ENCODE peak calls at places on chromosome 17, in seven cellular contexts. F, U, J, P, C, D and A are unnamed samples.

GRCh38 chr17:17710355-17710727 is 29.1 kb downstream of the RAI1 start:
- DNase-seq in F (no peak), U (no peak), J (no peak), P (no peak), C (no peak), D (no peak), A (no peak)

GRCh38 chr17:76000016-76000754 is 470 bp upstream of the CDK3 start:
- DNase-seq in F (no peak), U (peak), J (no peak), P (peak), C (peak), D (peak), A (peak)

GRCh38 chr17:60110586-60110985 is 31.9 kb upstream of the HEATR6 start:
- DNase-seq in F (no peak), U (no peak), J (no peak), P (no peak), C (no peak), D (no peak), A (no peak)

GRCh38 chr17:15404116-15404730 is 62.8 kb upstream of the TEKT3 start:
- DNase-seq in F (no peak), U (no peak), J (no peak), P (no peak), C (peak), D (peak), A (no peak)

GRCh38 chr17:82077617-82078358 is 12.2 kb upstream of the DUS1L start:
- DNase-seq in F (no peak), U (no peak), J (no peak), P (no peak), C (peak), D (no peak), A (no peak)

GRCh38 chr17:55444471-55445441 is 23.1 kb upstream of the MMD start:
- DNase-seq in F (no peak), U (no peak), J (no peak), P (no peak), C (peak), D (no peak), A (no peak)

GRCh38 chr17:8707232-8707590 is 37.4 kb downstream of the CCDC42 start:
- DNase-seq in F (no peak), U (no peak), J (no peak), P (no peak), C (no peak), D (no peak), A (no peak)

GRCh38 chr17:48011405-48012150 is 26.0 kb downstream of the COPZ2 start:
- DNase-seq in F (no peak), U (peak), J (no peak), P (no peak), C (no peak), D (peak), A (peak)

GRCh38 chr17:81902023-81902652 is at the start of gene NPB:
- DNase-seq in F (no peak), U (peak), J (no peak), P (no peak), C (no peak), D (peak), A (peak)

GRCh38 chr17:49260011-49260921 is 29.7 kb upstream of the PHOSPHO1 start:
- DNase-seq in F (peak), U (peak), J (no peak), P (peak), C (peak), D (peak), A (peak)

GRCh38 chr17:65366102-65366844 is 195.2 kb downstream of the AXIN2 start:
- DNase-seq in F (no peak), U (no peak), J (no peak), P (no peak), C (no peak), D (no peak), A (no peak)

GRCh38 chr17:67600408-67600807 is 117.3 kb upstream of the NOL11 start:
- DNase-seq in F (no peak), U (no peak), J (no peak), P (no peak), C (no peak), D (no peak), A (no peak)

GRCh38 chr17:60557805-60558204 is 31.8 kb upstream of the APPBP2 start:
- DNase-seq in F (no peak), U (no peak), J (no peak), P (no peak), C (no peak), D (no peak), A (no peak)

GRCh38 chr17:32940706-32941390 is 12.9 kb downstream of the TMEM98 start:
- DNase-seq in F (no peak), U (no peak), J (no peak), P (no peak), C (no peak), D (no peak), A (no peak)

GRCh38 chr17:78324391-78325075 is 35.3 kb downstream of the SOCS3 start:
- DNase-seq in F (no peak), U (no peak), J (peak), P (no peak), C (peak), D (no peak), A (no peak)

GRCh38 chr17:9324864-9325263 is 250.8 kb downstream of the STX8 start:
- DNase-seq in F (no peak), U (no peak), J (no peak), P (no peak), C (peak), D (no peak), A (no peak)

GRCh38 chr17:13135496-13135895 is 117.7 kb upstream of the ELAC2 start:
- DNase-seq in F (no peak), U (no peak), J (no peak), P (no peak), C (no peak), D (no peak), A (no peak)

GRCh38 chr17:16934133-16934795 is 37.7 kb downstream of the TNFRSF13B start:
- DNase-seq in F (peak), U (no peak), J (no peak), P (no peak), C (no peak), D (no peak), A (no peak)

GRCh38 chr17:17823433-17824118 is 13.2 kb downstream of the SREBF1 start:
- DNase-seq in F (peak), U (peak), J (no peak), P (peak), C (peak), D (peak), A (peak)

GRCh38 chr17:27455914-27456680 is at the start of gene KSR1:
- DNase-seq in F (peak), U (peak), J (peak), P (peak), C (peak), D (peak), A (peak)
- TF ChIP-seq CTCF in F (no peak), U (peak), J (peak), P (peak), C (peak), D (peak), A (no peak)

DNA sequence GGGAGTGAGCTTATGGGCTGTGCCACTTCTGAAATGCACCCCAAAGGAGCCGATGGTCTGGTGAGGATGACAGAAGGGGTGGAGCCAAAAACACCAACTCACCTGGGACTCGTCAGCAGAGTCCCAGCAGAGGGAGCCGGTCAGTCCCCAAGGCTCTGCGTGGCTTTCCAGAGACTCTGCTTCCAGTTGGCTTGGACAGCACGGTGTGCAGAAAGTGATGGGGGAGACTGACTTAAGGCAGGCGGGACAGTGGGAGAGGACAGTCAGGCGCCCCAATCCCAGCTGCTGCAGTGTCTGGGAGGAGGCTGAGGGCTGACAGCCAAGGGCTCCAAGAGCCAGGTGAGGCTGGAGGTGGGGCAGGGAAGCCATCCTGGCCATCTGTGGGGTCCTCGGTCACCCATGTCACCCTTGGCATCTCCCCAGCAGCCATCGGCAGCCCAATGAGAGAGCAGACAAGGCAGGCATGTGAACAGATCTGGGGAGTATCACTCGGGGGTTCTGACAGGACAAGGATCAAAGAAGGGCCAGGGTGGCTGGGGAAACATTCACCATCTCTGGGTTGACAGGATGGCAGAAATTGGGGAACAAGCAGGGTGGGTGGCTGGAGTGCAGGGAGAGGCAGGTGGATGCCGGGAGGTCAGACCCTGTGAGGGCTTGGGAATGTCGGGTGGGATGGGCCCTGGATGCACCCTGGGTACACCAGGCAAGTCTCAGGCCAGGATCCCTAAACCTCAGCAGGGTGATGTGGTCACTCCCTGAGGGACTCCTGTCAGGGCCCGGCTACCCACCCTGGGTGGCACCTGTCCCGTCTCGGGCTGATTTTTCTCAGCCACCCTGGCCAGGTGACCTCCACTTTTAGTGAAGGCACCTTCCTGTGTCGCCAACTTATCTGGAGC is 8.9 kb upstream of the KRTAP17-1 start:
- DNase-seq in F (no peak), U (no peak), J (no peak), P (no peak), C (peak), D (no peak), A (no peak)
- TF ChIP-seq CTCF in F (peak), U (no peak), J (no peak), P (peak), C (peak), D (peak), A (no peak)

GRCh38 chr17:38967290-38967738 is at the start of gene FBXO47:
- DNase-seq in F (peak), U (peak), J (peak), P (peak), C (peak), D (peak), A (peak)
- TF ChIP-seq CTCF in F (no peak), U (no peak), J (no peak), P (no peak), C (peak), D (no peak), A (no peak)

DNA sequence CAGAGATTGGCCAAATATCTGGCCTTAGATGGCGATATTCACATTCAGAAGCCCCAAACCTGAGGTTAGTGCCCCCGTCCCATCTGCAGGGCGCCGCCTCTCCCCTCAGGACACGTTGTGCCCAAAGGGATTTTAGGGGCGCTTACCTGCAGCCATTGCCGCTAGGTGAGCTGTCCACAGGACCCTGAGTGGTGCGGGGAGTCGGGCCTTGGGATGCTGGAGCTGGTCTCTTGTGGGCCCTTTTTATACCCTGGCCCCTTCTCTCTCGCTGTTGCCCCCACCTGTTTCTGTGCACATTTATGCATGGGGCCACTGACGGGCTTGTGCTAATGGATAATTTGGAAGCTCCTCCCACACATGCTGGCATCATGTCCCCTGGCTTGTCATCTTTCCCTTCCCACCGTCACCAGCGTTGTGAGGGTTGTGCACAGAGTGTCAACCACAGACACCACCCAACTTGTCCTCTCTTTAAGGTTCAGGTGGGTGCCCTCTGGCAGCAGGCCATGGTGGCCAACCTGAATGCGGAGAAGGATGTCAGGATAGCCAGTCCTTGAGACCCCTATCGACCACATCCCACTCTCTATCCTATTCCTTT is at the start of gene CSHL1:
- DNase-seq in F (no peak), U (no peak), J (no peak), P (no peak), C (no peak), D (no peak), A (no peak)
- TF ChIP-seq CTCF in F (no peak), U (no peak), J (no peak), P (no peak), C (no peak), D (no peak), A (no peak)

DNA sequence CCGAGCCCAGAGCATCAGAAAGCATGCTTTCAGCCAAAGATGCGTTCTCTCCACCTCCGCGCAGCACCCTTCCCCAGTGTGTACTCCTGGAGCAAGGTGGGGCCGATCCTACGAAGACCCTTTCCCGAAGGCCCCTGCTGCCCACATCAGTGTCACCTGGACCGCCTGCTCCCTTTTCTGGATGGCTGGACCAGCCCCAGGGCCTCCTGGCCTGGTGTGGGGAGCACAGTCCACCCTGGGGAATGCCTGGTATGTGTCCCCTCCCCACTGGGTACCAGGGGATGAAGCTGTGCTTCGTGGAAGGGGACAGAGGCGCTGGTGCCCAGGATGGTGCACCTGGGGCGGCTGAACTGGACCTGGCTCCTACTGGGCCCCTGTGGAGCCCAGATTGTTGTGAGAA is 173.8 kb downstream of the SEC14L1 start:
- DNase-seq in F (no peak), U (no peak), J (no peak), P (no peak), C (no peak), D (no peak), A (peak)
- TF ChIP-seq CTCF in F (no peak), U (no peak), J (no peak), P (no peak), C (no peak), D (no peak), A (no peak)

GRCh38 chr17:46193246-46193625 is at the start of gene KANSL1:
- DNase-seq in F (peak), U (peak), J (peak), P (peak), C (peak), D (peak), A (peak)

GRCh38 chr17:46195217-46195855 is 2.1 kb upstream of the KANSL1 start:
- DNase-seq in F (no peak), U (no peak), J (no peak), P (no peak), C (no peak), D (no peak), A (no peak)

GRCh38 chr17:46192484-46193245 is 564 bp downstream of the KANSL1 start:
- DNase-seq in F (no peak), U (peak), J (no peak), P (peak), C (peak), D (peak), A (peak)

GRCh38 chr17:46194393-46195216 is 1.4 kb upstream of the KANSL1 start:
- DNase-seq in F (no peak), U (no peak), J (no peak), P (no peak), C (peak), D (peak), A (no peak)

GRCh38 chr17:46193626-46194392 is 580 bp upstream of the KANSL1 start:
- DNase-seq in F (peak), U (peak), J (peak), P (peak), C (peak), D (peak), A (peak)
- TF ChIP-seq CTCF in F (peak), U (no peak), J (no peak), P (peak), C (no peak), D (peak), A (peak)

DNA sequence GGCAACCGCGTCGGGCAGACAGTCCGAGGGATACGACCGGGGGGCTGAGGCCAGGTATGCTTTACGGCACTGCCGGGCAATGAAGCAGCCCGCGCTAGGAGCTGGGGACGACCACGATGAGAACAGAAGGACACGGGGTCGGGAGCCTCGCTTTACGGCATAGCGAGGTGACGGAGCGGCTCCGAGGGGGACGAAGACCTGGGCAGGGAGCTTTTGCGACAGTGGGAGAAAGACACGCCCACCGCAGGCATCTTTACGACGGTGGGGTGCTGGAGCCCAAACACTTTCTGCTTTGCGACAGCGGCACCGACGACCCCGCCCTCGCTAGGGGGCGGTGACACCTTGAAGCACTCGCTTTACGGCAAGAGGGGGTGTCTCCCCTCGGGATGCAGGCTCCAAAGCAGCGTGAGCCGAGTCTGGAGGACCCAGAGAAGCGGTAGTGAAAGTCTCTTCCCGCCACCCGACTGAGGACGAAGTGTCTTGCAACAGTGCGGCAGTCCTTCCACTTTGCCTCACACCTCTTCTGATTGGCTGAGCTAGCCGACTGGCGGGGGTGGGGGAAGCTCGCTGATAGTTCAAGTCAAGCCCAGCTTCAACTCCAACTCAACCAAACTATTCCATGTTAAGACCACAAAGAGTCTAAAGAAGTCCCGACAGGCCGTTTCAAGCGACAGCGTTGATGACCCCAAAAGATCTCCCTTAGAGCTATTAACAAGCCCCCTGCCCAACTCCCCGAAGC is 394 bp upstream of the NEURL4 start:
- DNase-seq in F (peak), U (peak), J (peak), P (peak), C (peak), D (peak), A (peak)
- TF ChIP-seq CTCF in F (no peak), U (peak), J (no peak), P (peak), C (no peak), D (no peak), A (no peak)